ENCODE peak calls at places on chromosomes 2 and 18, in five cellular contexts. B is GM06990, P is K562, C is choroid plexus epithelial cell, Z is HepG2. Q is an unnamed sample.

GRCh38 chr2:135657806-135658582 is 83.7 kb upstream of the UBXN4 start:
- DNase-seq in C (no peak), B (peak), P (no peak), Z (no peak), Q (no peak)

GRCh38 chr2:6353669-6354068 is 512.0 kb downstream of the CMPK2 start:
- DNase-seq in Z (no peak), B (peak), C (no peak), P (no peak), Q (no peak)

GRCh38 chr2:206820755-206821154 is 55.3 kb downstream of the FASTKD2 start:
- DNase-seq in P (no peak), C (no peak), B (no peak), Z (no peak), Q (no peak)

GRCh38 chr2:109339519-109339991 is 210.6 kb downstream of the SH3RF3 start:
- DNase-seq in C (peak), P (no peak), Z (no peak), B (no peak), Q (peak)

GRCh38 chr2:125004091-125004800 is 979.2 kb downstream of the CNTNAP5 start:
- DNase-seq in B (no peak), P (no peak), C (no peak), Z (no peak), Q (no peak)

GRCh38 chr2:46278952-46279351 is 18.3 kb upstream of the EPAS1 start:
- DNase-seq in B (no peak), C (no peak), P (no peak), Z (no peak), Q (no peak)

GRCh38 chr2:12702661-12703121 is 14.0 kb upstream of the TRIB2 start:
- DNase-seq in C (peak), P (no peak), B (no peak), Z (no peak), Q (peak)

GRCh38 chr2:189783451-189783926 is 650 bp downstream of the ORMDL1 start:
- DNase-seq in P (no peak), B (no peak), Z (peak), C (peak), Q (peak)

GRCh38 chr2:59167514-59167913 is 926.4 kb upstream of the FANCL start:
- DNase-seq in B (no peak), C (no peak), P (no peak), Z (no peak), Q (no peak)

GRCh38 chr2:207939342-207940108 is 85.8 kb downstream of the PLEKHM3 start:
- DNase-seq in Z (no peak), B (no peak), C (no peak), P (no peak), Q (no peak)

GRCh38 chr2:198657520-198658121 is 800.1 kb downstream of the SATB2 start:
- DNase-seq in Z (peak), C (peak), B (no peak), P (no peak), Q (peak)
- TF ChIP-seq CTCF in Z (peak), C (peak), B (peak), P (no peak), Q (peak)

GRCh38 chr2:219246559-219246958 is 1.3 kb downstream of the STK16 start:
- DNase-seq in Z (no peak), C (no peak), B (no peak), P (no peak), Q (no peak)
- H3K4me3 ChIP-seq in Z (peak), C (no peak), B (no peak), P (peak), Q (peak)

DNA sequence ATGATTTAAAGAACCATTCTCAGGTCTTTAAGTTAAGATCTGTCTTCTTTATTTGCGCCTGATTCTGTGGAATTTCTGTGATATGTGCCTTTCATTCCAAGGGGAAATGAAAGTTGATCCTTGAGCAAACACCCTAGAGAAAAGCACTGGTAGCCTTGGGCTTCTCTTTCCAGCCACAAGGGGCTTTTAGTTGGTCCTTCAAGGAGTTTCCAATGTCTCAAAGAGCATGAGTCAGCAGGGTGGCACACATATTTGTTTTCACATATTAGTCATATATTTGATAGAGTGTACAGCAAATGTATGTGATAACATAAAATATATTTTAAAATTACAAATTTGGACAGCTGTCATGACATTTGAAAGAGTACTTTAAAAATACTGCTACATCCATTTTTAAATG is 339.5 kb downstream of the TXNL1 start:
- DNase-seq in B (no peak), C (peak), Z (no peak), P (peak), Q (peak)
- TF ChIP-seq CTCF in B (no peak), C (peak), Z (no peak), P (no peak), Q (peak)

DNA sequence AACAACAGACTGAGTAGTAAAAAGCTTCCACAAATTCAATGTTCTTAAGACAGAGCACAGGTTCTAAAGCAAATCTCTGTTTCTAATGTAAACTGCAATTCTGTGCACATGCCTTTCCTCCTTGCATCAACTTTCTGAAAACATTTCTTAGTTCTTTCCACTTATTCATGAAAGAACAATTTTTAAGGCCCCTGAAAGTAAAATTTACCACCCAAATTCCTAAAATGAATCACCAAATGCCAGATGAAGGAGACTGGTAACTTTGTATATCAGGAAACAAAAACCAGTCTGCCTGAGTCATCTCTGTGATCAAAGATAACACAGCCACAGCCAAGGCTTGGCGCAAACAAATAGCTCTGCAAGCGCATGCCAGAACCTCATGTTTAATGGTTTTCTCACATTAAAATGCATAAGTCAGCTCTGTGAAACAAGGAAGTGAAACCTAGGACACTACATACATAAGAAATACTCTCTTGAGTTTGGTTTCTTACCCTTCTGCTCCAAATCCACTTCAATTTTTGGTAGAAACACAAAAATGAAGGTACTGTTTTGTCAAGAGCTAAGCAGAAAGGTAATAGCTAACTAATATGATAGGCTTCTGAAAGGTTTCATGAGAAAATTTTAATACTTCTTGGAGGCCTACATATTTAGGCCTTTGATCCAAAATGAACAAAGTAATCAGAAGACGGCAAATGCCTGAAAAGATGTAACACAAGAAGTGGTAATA is 169.4 kb downstream of the THADA start:
- DNase-seq in Z (peak), B (peak), C (peak), P (peak), Q (peak)
- H3K4me3 ChIP-seq in Z (no peak), B (peak), C (no peak), P (no peak), Q (no peak)

GRCh38 chr2:8134105-8134903 is 547.6 kb upstream of the ID2 start:
- DNase-seq in C (no peak), Z (peak), P (no peak), B (no peak), Q (no peak)

GRCh38 chr2:8135051-8135675 is 546.7 kb upstream of the ID2 start:
- DNase-seq in C (no peak), P (no peak), Z (no peak), B (no peak), Q (no peak)

GRCh38 chr2:8132371-8132831 is 549.5 kb upstream of the ID2 start:
- DNase-seq in P (no peak), B (no peak), C (no peak), Z (no peak), Q (no peak)

GRCh38 chr2:8132889-8133288 is 549.0 kb upstream of the ID2 start:
- DNase-seq in P (no peak), B (no peak), C (no peak), Z (no peak), Q (no peak)

DNA sequence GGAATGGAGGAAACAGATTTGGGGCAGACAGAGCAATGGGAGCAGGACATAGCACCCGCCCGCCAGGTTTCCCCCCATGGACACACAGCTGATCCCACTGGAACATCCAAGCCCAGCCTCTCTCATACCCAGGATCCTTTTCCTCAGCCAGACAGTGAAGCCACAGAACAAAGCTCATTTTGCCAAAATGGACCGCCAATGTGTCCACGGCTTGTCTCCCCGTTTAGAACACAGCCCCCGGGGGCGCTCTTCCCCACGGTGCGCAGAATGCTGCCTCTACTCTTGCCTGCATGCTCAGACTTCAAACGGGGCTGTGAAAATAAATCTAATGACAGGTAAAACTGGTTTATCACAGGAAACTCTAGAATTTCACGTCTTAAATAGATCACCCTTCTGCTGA is 548.5 kb upstream of the ID2 start:
- DNase-seq in B (no peak), Z (no peak), P (no peak), C (no peak), Q (no peak)
- TF ChIP-seq CTCF in B (no peak), Z (no peak), P (no peak), C (no peak), Q (no peak)

DNA sequence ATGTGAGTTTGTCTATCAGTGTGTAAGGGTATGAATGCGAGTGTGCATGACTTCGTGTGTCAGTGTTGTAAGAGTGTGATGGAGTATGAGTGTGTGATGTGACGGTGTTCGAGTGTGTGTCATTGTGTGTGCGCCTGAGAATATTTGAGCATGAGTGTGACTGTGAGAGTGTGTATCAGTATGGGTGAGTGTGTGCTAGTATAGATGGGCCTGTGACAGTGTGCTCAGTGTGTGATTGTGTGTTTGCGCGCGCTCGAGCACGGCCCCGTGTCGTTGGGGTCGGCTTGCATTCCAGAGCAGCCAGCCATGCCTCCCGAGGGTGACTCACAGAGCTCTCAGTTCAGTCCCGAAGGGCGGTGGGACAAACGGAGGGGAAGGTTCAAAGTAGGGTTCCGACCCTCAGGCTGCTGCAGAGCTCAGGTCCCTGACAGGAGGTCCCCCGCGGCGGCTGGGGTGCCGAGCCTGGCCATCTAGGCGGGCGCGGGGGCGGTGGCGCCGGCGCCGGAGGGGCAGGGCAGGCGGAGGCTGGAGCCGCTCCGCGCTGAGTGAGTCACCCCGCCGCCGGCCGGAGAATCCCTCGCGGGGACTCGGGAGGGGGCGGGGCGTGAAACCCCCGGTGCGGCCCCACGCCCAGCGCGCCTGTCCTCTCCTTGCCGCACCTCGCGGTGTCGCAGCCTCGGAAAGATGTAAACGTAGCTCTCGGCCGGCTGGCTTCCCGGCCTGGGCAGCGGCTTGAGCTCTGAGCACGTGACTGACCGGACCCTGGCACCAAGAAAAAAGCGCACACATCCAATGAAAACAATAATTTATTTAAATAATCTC is 3.8 kb downstream of the DLX2 start:
- DNase-seq in Z (peak), B (peak), C (peak), P (peak), Q (peak)
- H3K4me3 ChIP-seq in Z (peak), B (peak), C (peak), P (peak), Q (peak)

GRCh38 chr18:72768681-72769229 is 99.0 kb downstream of the NETO1 start:
- DNase-seq in Z (no peak), B (no peak), C (no peak), P (no peak), Q (no peak)
- TF ChIP-seq CTCF in Z (peak), B (no peak), C (no peak), P (no peak), Q (no peak)

Q was measured in fibroblast of pulmonary artery.